ENCODE peak calls at places on chromosomes 2 and 18, in six cellular contexts. One of them, this sample, is unnamed.
A peak's percentile ranks its signal among the peaks of the same experiment; 100 is the strongest.

GRCh38 chr18:74286106-74286856 is 5.5 kb downstream of the CYB5A start:
- DNase-seq in GM13976: no peak
- DNase-seq in neural crest cell: no peak
- DNase-seq in GM12864: no peak
- DNase-seq in activated CD4-positive, alpha-beta T cell treated with anti-CD3 and anti-CD28 coated beads, Interleukin-2, amount 50 U/mL, for 48 hours: no peak
- DNase-seq in T-helper 2 cell: no peak
- DNase-seq in this sample: no peak

GRCh38 chr2:157785200-157785599 is 90.9 kb downstream of the ACVR1 start:
- DNase-seq in T-helper 2 cell: no peak
- DNase-seq in neural crest cell: no peak
- DNase-seq in GM12864: no peak
- DNase-seq in activated CD4-positive, alpha-beta T cell treated with anti-CD3 and anti-CD28 coated beads, Interleukin-2, amount 50 U/mL, for 48 hours: no peak
- DNase-seq in GM13976: no peak
- DNase-seq in this sample: no peak

GRCh38 chr18:41870817-41871216 is 84.2 kb upstream of the PIK3C3 start:
- DNase-seq in T-helper 2 cell: no peak
- DNase-seq in GM13976: no peak
- DNase-seq in activated CD4-positive, alpha-beta T cell treated with anti-CD3 and anti-CD28 coated beads, Interleukin-2, amount 50 U/mL, for 48 hours: no peak
- DNase-seq in GM12864: no peak
- DNase-seq in neural crest cell: no peak
- DNase-seq in this sample: no peak

GRCh38 chr2:50335852-50336251 is 696.1 kb downstream of the NRXN1 start:
- DNase-seq in GM12864: no peak
- DNase-seq in T-helper 2 cell: no peak
- DNase-seq in GM13976: no peak
- DNase-seq in activated CD4-positive, alpha-beta T cell treated with anti-CD3 and anti-CD28 coated beads, Interleukin-2, amount 50 U/mL, for 48 hours: no peak
- DNase-seq in neural crest cell: no peak
- DNase-seq in this sample: no peak

GRCh38 chr18:35335861-35336260 is 8.4 kb downstream of the ZNF24 start:
- DNase-seq in GM13976: no peak
- DNase-seq in neural crest cell: no peak
- DNase-seq in activated CD4-positive, alpha-beta T cell treated with anti-CD3 and anti-CD28 coated beads, Interleukin-2, amount 50 U/mL, for 48 hours: no peak
- DNase-seq in T-helper 2 cell: no peak
- DNase-seq in GM12864: no peak
- DNase-seq in this sample: no peak

GRCh38 chr2:12284487-12284886 is 432.2 kb upstream of the TRIB2 start:
- DNase-seq in activated CD4-positive, alpha-beta T cell treated with anti-CD3 and anti-CD28 coated beads, Interleukin-2, amount 50 U/mL, for 48 hours: no peak
- DNase-seq in GM13976: no peak
- DNase-seq in GM12864: no peak
- DNase-seq in T-helper 2 cell: no peak
- DNase-seq in neural crest cell: no peak
- DNase-seq in this sample: no peak

GRCh38 chr2:174729797-174730529 is 34.3 kb downstream of the CHRNA1 start:
- DNase-seq in GM13976: peak; percentile 51
- DNase-seq in GM12864: no peak
- DNase-seq in T-helper 2 cell: peak; percentile 10
- DNase-seq in activated CD4-positive, alpha-beta T cell treated with anti-CD3 and anti-CD28 coated beads, Interleukin-2, amount 50 U/mL, for 48 hours: peak; percentile 72
- DNase-seq in neural crest cell: no peak
- DNase-seq in this sample: no peak

GRCh38 chr2:70926042-70926441 is 9.7 kb upstream of the ATP6V1B1 start:
- DNase-seq in T-helper 2 cell: no peak
- DNase-seq in neural crest cell: no peak
- DNase-seq in GM13976: no peak
- DNase-seq in GM12864: no peak
- DNase-seq in activated CD4-positive, alpha-beta T cell treated with anti-CD3 and anti-CD28 coated beads, Interleukin-2, amount 50 U/mL, for 48 hours: no peak
- DNase-seq in this sample: no peak

GRCh38 chr2:195124391-195125079 is 532.5 kb upstream of the SLC39A10 start:
- DNase-seq in GM12864: no peak
- DNase-seq in neural crest cell: no peak
- DNase-seq in activated CD4-positive, alpha-beta T cell treated with anti-CD3 and anti-CD28 coated beads, Interleukin-2, amount 50 U/mL, for 48 hours: no peak
- DNase-seq in GM13976: no peak
- DNase-seq in T-helper 2 cell: no peak
- DNase-seq in this sample: no peak

GRCh38 chr2:62199392-62200125 is 3.6 kb downstream of the B3GNT2 start:
- DNase-seq in neural crest cell: no peak
- DNase-seq in activated CD4-positive, alpha-beta T cell treated with anti-CD3 and anti-CD28 coated beads, Interleukin-2, amount 50 U/mL, for 48 hours: no peak
- DNase-seq in T-helper 2 cell: no peak
- DNase-seq in GM12864: no peak
- DNase-seq in GM13976: no peak
- DNase-seq in this sample: no peak

GRCh38 chr2:88765154-88765948 is 73.9 kb downstream of the RPIA start:
- DNase-seq in GM12864: peak; percentile 64
- DNase-seq in T-helper 2 cell: no peak
- DNase-seq in neural crest cell: no peak
- DNase-seq in GM13976: peak; percentile 61
- DNase-seq in activated CD4-positive, alpha-beta T cell treated with anti-CD3 and anti-CD28 coated beads, Interleukin-2, amount 50 U/mL, for 48 hours: peak; percentile 62
- DNase-seq in this sample: peak; percentile 54

GRCh38 chr2:190846746-190847145 is 33.9 kb upstream of the GLS start:
- DNase-seq in activated CD4-positive, alpha-beta T cell treated with anti-CD3 and anti-CD28 coated beads, Interleukin-2, amount 50 U/mL, for 48 hours: peak; percentile 35
- DNase-seq in T-helper 2 cell: no peak
- DNase-seq in GM13976: no peak
- DNase-seq in GM12864: no peak
- DNase-seq in neural crest cell: no peak
- DNase-seq in this sample: no peak

GRCh38 chr2:54103454-54104314 is 11.7 kb upstream of the ACYP2 start:
- DNase-seq in GM13976: no peak
- DNase-seq in GM12864: no peak
- DNase-seq in activated CD4-positive, alpha-beta T cell treated with anti-CD3 and anti-CD28 coated beads, Interleukin-2, amount 50 U/mL, for 48 hours: peak; percentile 28
- DNase-seq in T-helper 2 cell: no peak
- DNase-seq in neural crest cell: no peak
- DNase-seq in this sample: peak; percentile 25

This sample was measured in nephron progenitor cell.